ENCODE peak calls at places on chromosomes 16 and 17, in seven cellular contexts. M is HT1080; F is globus pallidus; D is mucosa of gallbladder; S is astrocyte; P is T-helper 1 cell; W is CD4-positive, alpha-beta T cell. E is an unnamed sample.

GRCh38 chr16:27642753-27643152 is 92.8 kb downstream of the KATNIP start:
- DNase-seq in P (no peak), S (no peak), F (no peak), D (no peak), M (peak), W (no peak), E (no peak)

GRCh38 chr17:11668633-11669032 is 70.4 kb downstream of the DNAH9 start:
- DNase-seq in W (no peak), P (no peak), D (no peak), S (no peak), F (no peak), M (no peak), E (no peak)

GRCh38 chr17:8800656-8801055 is 1.5 kb upstream of the MFSD6L start:
- DNase-seq in S (no peak), M (no peak), F (no peak), D (no peak), P (no peak), W (no peak), E (no peak)

GRCh38 chr16:89004209-89004831 is 27.3 kb upstream of the CBFA2T3 start:
- DNase-seq in W (no peak), F (no peak), S (no peak), M (no peak), D (peak), P (no peak), E (peak)

GRCh38 chr17:6994666-6995246 is 1.1 kb upstream of the ALOX12 start:
- DNase-seq in P (no peak), M (no peak), D (no peak), F (no peak), S (no peak), W (no peak), E (no peak)

GRCh38 chr17:3972931-3973330 is 8.7 kb upstream of the ATP2A3 start:
- DNase-seq in F (no peak), D (no peak), P (no peak), M (no peak), S (no peak), W (no peak), E (no peak)

GRCh38 chr17:72683506-72684404 is 408.7 kb downstream of the SLC39A11 start:
- DNase-seq in D (peak), M (peak), S (peak), W (no peak), P (no peak), F (no peak), E (no peak)

GRCh38 chr17:10698116-10698818 is 873 bp downstream of the ADPRM start:
- DNase-seq in W (no peak), M (peak), F (no peak), P (no peak), D (no peak), S (peak), E (no peak)

GRCh38 chr17:19773534-19773933 is 25.4 kb upstream of the ALDH3A1 start:
- DNase-seq in D (no peak), W (no peak), M (no peak), S (no peak), F (no peak), P (no peak), E (no peak)

E was measured in Ammon's horn.